ENCODE peak calls at places on chromosome 18, in four cellular contexts. D is WTC11, R is K562, G is GM12878. Z is an unnamed sample.

GRCh38 chr18:76721207-76721996 is 101.0 kb upstream of the ZNF236 start:
- DNase-seq in D (no peak), R (no peak), G (no peak), Z (no peak)

GRCh38 chr18:63476666-63477065 is at the start of gene SERPINB5:
- DNase-seq in D (peak), R (no peak), G (no peak), Z (no peak)

GRCh38 chr18:77321823-77322805 is 72.5 kb downstream of the GALR1 start:
- DNase-seq in D (no peak), R (peak), G (no peak), Z (no peak)

GRCh38 chr18:23879126-23879525 is 135.4 kb upstream of the TTC39C start:
- DNase-seq in D (no peak), R (no peak), G (no peak), Z (no peak)

GRCh38 chr18:58640891-58641610 is 12.2 kb upstream of the ALPK2 start:
- DNase-seq in D (no peak), R (no peak), G (no peak), Z (no peak)

GRCh38 chr18:24108621-24109020 is 30.2 kb upstream of the CABYR start:
- DNase-seq in D (no peak), R (no peak), G (no peak), Z (no peak)

GRCh38 chr18:28138816-28139215 is 38.1 kb downstream of the CDH2 start:
- DNase-seq in D (no peak), R (no peak), G (no peak), Z (no peak)

GRCh38 chr18:22705328-22705727 is 227.8 kb upstream of the RBBP8 start:
- DNase-seq in D (no peak), R (no peak), G (no peak), Z (no peak)

GRCh38 chr18:42018831-42019230 is 63.8 kb downstream of the PIK3C3 start:
- DNase-seq in D (no peak), R (no peak), G (no peak), Z (no peak)

GRCh38 chr18:76993085-76993382 is 139.5 kb downstream of the MBP start:
- DNase-seq in D (no peak), R (no peak), G (no peak), Z (no peak)

DNA sequence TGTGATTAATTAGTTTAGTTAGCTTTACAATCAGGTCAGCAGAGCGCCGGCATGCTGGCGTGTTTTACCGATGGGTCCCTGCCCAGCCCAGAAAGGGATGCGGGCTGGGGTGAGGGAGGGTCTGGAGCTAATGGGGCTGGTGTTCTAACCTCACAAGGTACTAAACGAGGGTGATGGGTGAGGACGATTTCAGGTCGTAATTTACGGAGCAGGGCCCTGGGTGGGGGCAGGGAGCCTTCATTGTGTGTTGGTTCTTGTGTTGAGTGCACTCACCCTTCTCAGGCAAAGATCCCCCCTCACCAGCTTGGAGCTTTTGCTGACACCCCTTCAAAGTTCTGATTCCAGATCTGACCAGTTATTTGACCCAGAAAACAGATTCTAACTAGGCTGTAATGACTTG is 39.5 kb downstream of the PTGR3 start:
- DNase-seq in D (no peak), R (no peak), G (no peak), Z (no peak)
- TF ChIP-seq USF1 in D (no peak), R (no peak), G (no peak), Z (no peak)

GRCh38 chr18:36187138-36187825 is at the start of gene MOCOS:
- DNase-seq in D (peak), R (peak), G (no peak), Z (peak)
- TF ChIP-seq USF1 in D (no peak), R (no peak), G (no peak), Z (no peak)

DNA sequence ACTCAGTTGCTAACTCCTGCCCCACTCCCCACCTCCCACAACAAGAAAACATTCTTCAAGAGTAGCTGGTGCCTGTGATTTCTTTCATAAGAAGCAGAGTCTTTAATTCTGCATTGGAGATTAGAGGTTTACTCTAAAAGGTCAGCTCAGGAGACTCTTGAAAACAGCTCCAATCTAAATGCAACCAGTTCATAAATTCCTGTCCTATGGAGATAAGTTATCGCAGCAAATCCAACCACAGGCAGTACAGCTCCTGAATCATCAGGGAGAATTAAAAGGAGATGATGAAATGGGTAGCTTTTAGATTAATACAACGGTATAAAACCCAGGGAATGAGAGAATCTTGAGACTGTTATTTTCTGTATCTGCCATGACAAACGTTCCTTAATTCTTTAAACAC is 130.7 kb downstream of the SOCS6 start:
- DNase-seq in D (no peak), R (no peak), G (no peak), Z (no peak)
- TF ChIP-seq USF1 in D (no peak), R (no peak), G (no peak), Z (no peak)

GRCh38 chr18:48589797-48590519 is 51.1 kb downstream of the CTIF start:
- DNase-seq in D (no peak), R (no peak), G (no peak), Z (peak)
- TF ChIP-seq USF1 in D (no peak), R (no peak), G (no peak), Z (no peak)

GRCh38 chr18:32552421-32553030 is 81.8 kb upstream of the GAREM1 start:
- DNase-seq in D (peak), R (peak), G (no peak), Z (peak)
- TF ChIP-seq USF1 in D (no peak), R (no peak), G (no peak), Z (no peak)

GRCh38 chr18:56739731-56740130 is 88.6 kb downstream of the WDR7 start:
- DNase-seq in D (no peak), R (no peak), G (no peak), Z (no peak)
- TF ChIP-seq USF1 in D (no peak), R (no peak), G (no peak), Z (no peak)

GRCh38 chr18:55398858-55399257 is 189.1 kb downstream of the TCF4 start:
- DNase-seq in D (no peak), R (no peak), G (no peak), Z (no peak)

GRCh38 chr18:55401275-55401620 is 186.7 kb downstream of the TCF4 start:
- DNase-seq in D (no peak), R (no peak), G (no peak), Z (no peak)

GRCh38 chr18:55402731-55403405 is 185.1 kb downstream of the TCF4 start:
- DNase-seq in D (no peak), R (no peak), G (no peak), Z (no peak)

GRCh38 chr18:55401638-55402191 is 186.3 kb downstream of the TCF4 start:
- DNase-seq in D (peak), R (no peak), G (no peak), Z (no peak)

GRCh38 chr18:55400590-55401274 is 187.3 kb downstream of the TCF4 start:
- DNase-seq in D (no peak), R (no peak), G (no peak), Z (no peak)
- TF ChIP-seq USF1 in D (no peak), R (no peak), G (no peak), Z (no peak)

DNA sequence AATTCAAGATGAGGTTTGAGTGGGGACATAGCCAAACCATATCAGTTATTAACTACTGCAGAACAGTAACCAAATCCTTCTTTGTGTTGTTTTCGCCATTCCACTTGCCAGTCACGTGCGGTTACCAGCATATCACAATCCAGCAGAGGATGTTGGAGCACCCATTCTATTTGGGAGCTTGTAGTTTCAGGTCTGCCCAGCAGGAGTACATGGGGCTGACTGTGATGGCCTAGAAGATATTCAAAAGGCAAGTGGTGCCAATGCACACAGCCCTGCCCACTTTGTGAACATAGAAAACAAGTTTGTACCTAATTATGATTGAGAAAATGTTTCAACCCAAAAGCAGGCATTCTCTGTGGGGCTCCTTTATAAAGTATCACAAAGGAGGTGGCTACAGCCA is 57.0 kb downstream of the ZNF519 start:
- DNase-seq in D (no peak), R (no peak), G (no peak), Z (no peak)
- TF ChIP-seq USF1 in D (no peak), R (no peak), G (no peak), Z (no peak)

Z was measured in SK-N-SH.